ENCODE peak calls at places on chromosomes 3 and 15, in seven cellular contexts. W is fibroblast of lung; A is astrocyte; G is tibial artery; O is IMR-90; K is OCI-LY7; B is naive thymus-derived CD4-positive, alpha-beta T cell. Y is an unnamed sample.
A peak's percentile ranks its signal among the peaks of the same experiment; 100 is the strongest.

GRCh38 chr15:35540885-35541284 is 5.1 kb downstream of the DPH6 start:
- DNase-seq in W (peak; percentile 74), A (peak; percentile 69), G (no peak), O (peak; percentile 89), K (no peak), B (no peak), Y (no peak)

GRCh38 chr3:126488205-126488604 is 12.5 kb upstream of the ZXDC start:
- DNase-seq in W (no peak), A (no peak), G (no peak), O (no peak), K (no peak), B (no peak), Y (no peak)

GRCh38 chr15:76203346-76203745 is 107.9 kb downstream of the ETFA start:
- DNase-seq in W (no peak), A (no peak), G (no peak), O (no peak), K (no peak), B (no peak), Y (no peak)

GRCh38 chr3:175704366-175705041 is 845.4 kb downstream of the NAALADL2 start:
- DNase-seq in W (peak; percentile 18), A (no peak), G (no peak), O (peak; percentile 7), K (no peak), B (no peak), Y (no peak)

GRCh38 chr3:114035146-114035545 is 21.2 kb downstream of the CCDC191 start:
- DNase-seq in W (peak; percentile 43), A (peak; percentile 42), G (no peak), O (peak; percentile 69), K (no peak), B (no peak), Y (no peak)

GRCh38 chr15:77497108-77497737 is 76.5 kb downstream of the HMG20A start:
- DNase-seq in W (peak; percentile 55), A (peak; percentile 45), G (no peak), O (no peak), K (no peak), B (no peak), Y (peak; percentile 93)

GRCh38 chr3:124092811-124093210 is 100.9 kb upstream of the ROPN1 start:
- DNase-seq in W (peak; percentile 91), A (peak; percentile 84), G (no peak), O (peak; percentile 15), K (no peak), B (no peak), Y (no peak)

GRCh38 chr15:29337156-29337959 is 67.7 kb upstream of the NSMCE3 start:
- DNase-seq in W (peak; percentile 8), A (no peak), G (peak; percentile 34), O (peak; percentile 25), K (no peak), B (no peak), Y (no peak)

GRCh38 chr15:60514261-60514881 is 35.4 kb upstream of the ICE2 start:
- DNase-seq in W (no peak), A (no peak), G (no peak), O (no peak), K (no peak), B (no peak), Y (no peak)

GRCh38 chr3:95343228-95343627 is 1280.4 kb downstream of the NSUN3 start:
- DNase-seq in W (no peak), A (no peak), G (no peak), O (no peak), K (no peak), B (no peak), Y (no peak)

GRCh38 chr3:164683516-164683915 is 394.8 kb downstream of the SI start:
- DNase-seq in W (no peak), A (no peak), G (no peak), O (no peak), K (no peak), B (no peak), Y (no peak)

GRCh38 chr15:78598348-78598747 is 22.4 kb downstream of the CHRNA3 start:
- DNase-seq in W (no peak), A (no peak), G (no peak), O (no peak), K (no peak), B (no peak), Y (no peak)

GRCh38 chr15:26773485-26773877 is 615 bp upstream of the GABRB3 start:
- DNase-seq in W (no peak), A (no peak), G (no peak), O (no peak), K (no peak), B (no peak), Y (peak; percentile 47)

GRCh38 chr3:68631810-68632545 is 300.4 kb downstream of the TAFA4 start:
- DNase-seq in W (no peak), A (no peak), G (no peak), O (no peak), K (no peak), B (no peak), Y (no peak)

GRCh38 chr3:66303556-66303955 is 82.8 kb downstream of the SLC25A26 start:
- DNase-seq in W (no peak), A (no peak), G (no peak), O (no peak), K (no peak), B (no peak), Y (no peak)

GRCh38 chr3:189304465-189305341 is 132.9 kb downstream of the TPRG1 start:
- DNase-seq in W (peak; percentile 51), A (peak; percentile 41), G (no peak), O (no peak), K (no peak), B (peak; percentile 28), Y (no peak)

GRCh38 chr3:59773970-59774369 is 724.1 kb upstream of the CFAP20DC start:
- DNase-seq in W (no peak), A (no peak), G (no peak), O (no peak), K (no peak), B (no peak), Y (no peak)

GRCh38 chr3:83734656-83735055 is 1224.1 kb upstream of the CADM2 start:
- DNase-seq in W (no peak), A (no peak), G (no peak), O (no peak), K (no peak), B (no peak), Y (no peak)

GRCh38 chr15:94524565-94524964 is 293.2 kb downstream of the MCTP2 start:
- DNase-seq in W (no peak), A (no peak), G (no peak), O (no peak), K (no peak), B (no peak), Y (no peak)

GRCh38 chr3:49703443-49703927 is 14.1 kb downstream of the RNF123 start:
- DNase-seq in W (peak; percentile 46), A (no peak), G (no peak), O (peak; percentile 62), K (peak; percentile 76), B (peak; percentile 68), Y (peak; percentile 71)

GRCh38 chr15:71337197-71337845 is 222.1 kb downstream of the THSD4 start:
- DNase-seq in W (peak; percentile 64), A (peak; percentile 53), G (no peak), O (no peak), K (no peak), B (no peak), Y (no peak)

GRCh38 chr15:71341811-71342550 is 226.7 kb downstream of the THSD4 start:
- DNase-seq in W (no peak), A (no peak), G (no peak), O (no peak), K (no peak), B (no peak), Y (no peak)

GRCh38 chr15:71336671-71337070 is 221.4 kb downstream of the THSD4 start:
- DNase-seq in W (no peak), A (no peak), G (no peak), O (no peak), K (no peak), B (no peak), Y (no peak)

GRCh38 chr15:71338251-71338650 is 223.0 kb downstream of the THSD4 start:
- DNase-seq in W (peak; percentile 34), A (no peak), G (no peak), O (no peak), K (no peak), B (no peak), Y (no peak)

GRCh38 chr15:71338827-71339542 is 223.7 kb downstream of the THSD4 start:
- DNase-seq in W (no peak), A (no peak), G (no peak), O (no peak), K (no peak), B (no peak), Y (no peak)
- H3K4me3 ChIP-seq in W (no peak overlapping the region), A (no peak overlapping the region), G (no peak overlapping the region), O (no peak overlapping the region), K (no peak overlapping the region), B (no peak overlapping the region), Y (no peak overlapping the region)

GRCh38 chr3:184384342-184384741 is 4.5 kb downstream of the CHRD start:
- DNase-seq in W (no peak), A (no peak), G (no peak), O (no peak), K (no peak), B (no peak), Y (no peak)
- H3K27ac ChIP-seq in W (no peak overlapping the region), A (no peak overlapping the region), G (no peak overlapping the region), O (no peak overlapping the region), K (no peak overlapping the region), B (no peak overlapping the region), Y (no peak overlapping the region)

GRCh38 chr3:12983326-12983725 is 89.9 kb downstream of the IQSEC1 start:
- DNase-seq in W (no peak), A (no peak), G (no peak), O (no peak), K (no peak), B (no peak), Y (no peak)

GRCh38 chr3:12985148-12985547 is 88.1 kb downstream of the IQSEC1 start:
- DNase-seq in W (no peak), A (no peak), G (no peak), O (no peak), K (no peak), B (no peak), Y (no peak)

GRCh38 chr3:12986031-12986430 is 87.2 kb downstream of the IQSEC1 start:
- DNase-seq in W (no peak), A (no peak), G (no peak), O (no peak), K (no peak), B (no peak), Y (no peak)

GRCh38 chr3:12982619-12983101 is 90.6 kb downstream of the IQSEC1 start:
- DNase-seq in W (no peak), A (no peak), G (no peak), O (no peak), K (peak; percentile 47), B (no peak), Y (no peak)

GRCh38 chr3:12984023-12984823 is 89.0 kb downstream of the IQSEC1 start:
- DNase-seq in W (peak; percentile 49), A (no peak), G (peak; percentile 71), O (peak; percentile 66), K (peak; percentile 77), B (peak; percentile 69), Y (no peak)
- H3K4me1 ChIP-seq in W (no peaks in the 10 kb centered on the region), A (no peaks in the 10 kb centered on the region), G (no peaks in the 10 kb centered on the region), O (no peaks in the 10 kb centered on the region), K (peaks cover 51% of the 10 kb centered on the region), B (peaks cover 29% of the 10 kb centered on the region), Y (no peaks in the 10 kb centered on the region)

DNA sequence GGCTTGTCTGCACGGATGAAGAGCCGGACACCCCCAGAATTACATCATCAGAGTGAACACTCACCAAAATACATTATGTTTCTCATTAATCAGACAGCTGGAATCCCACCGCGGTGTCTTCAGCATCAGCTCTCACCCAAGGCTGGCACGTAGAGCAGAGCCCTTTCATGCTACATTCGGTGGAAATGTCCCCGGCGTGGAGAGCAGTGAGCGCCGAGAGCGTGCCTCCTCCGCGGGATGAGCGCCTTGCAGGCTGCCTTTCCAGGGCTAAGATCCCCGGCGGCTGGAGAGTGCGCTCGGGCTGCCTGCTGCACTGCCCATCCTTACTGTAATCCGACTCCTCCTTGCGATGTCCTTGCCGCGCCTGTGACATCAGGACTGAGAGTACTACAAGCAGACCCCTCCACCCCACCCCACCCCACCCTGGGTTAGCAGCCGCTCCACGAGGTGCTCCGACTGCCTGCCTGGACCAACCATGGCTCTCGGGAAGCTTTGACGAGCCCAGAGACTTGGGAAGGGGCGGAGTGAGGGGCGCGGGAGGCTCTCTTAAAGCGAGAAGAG is at the start of gene ZNF385D:
- DNase-seq in W (peak; percentile 88), A (peak; percentile 83), G (peak; percentile 45), O (peak; percentile 33), K (no peak), B (no peak), Y (peak; percentile 75)
- H3K4me3 ChIP-seq in W (peak within 1 kb of the TSS; percentile 59), A (peak within 1 kb of the TSS; percentile 79), G (peak within 1 kb of the TSS; percentile 75), O (peak within 1 kb of the TSS; percentile 35), K (no peak within 1 kb of the TSS), B (no peak within 1 kb of the TSS), Y (peak within 1 kb of the TSS; percentile 41)

Y was measured in right cardiac atrium.